ENCODE peak calls at places on chromosomes 3 and 15, in nine cellular contexts. K, I, F, N, V, R, D, O and P are unnamed samples. For H3K4me1, the result is how much of the 10 kb centered on the place peaks cover.

GRCh38 chr3:189269356-189269755 is 97.6 kb downstream of the TPRG1 start:
- DNase-seq in K (no peak), I (no peak), F (no peak), N (no peak), V (no peak), R (no peak), D (no peak), O (no peak), P (no peak)

GRCh38 chr3:98763076-98763475 is at the start of gene ST3GAL6:
- DNase-seq in K (no peak), I (no peak), F (peak), N (no peak), V (no peak), R (no peak), D (no peak), O (peak), P (peak)

GRCh38 chr15:78988361-78988911 is 43.6 kb upstream of the CTSH start:
- DNase-seq in K (peak), I (peak), F (peak), N (peak), V (peak), R (no peak), D (no peak), O (peak), P (peak)

GRCh38 chr3:164458986-164459385 is 619.3 kb downstream of the SI start:
- DNase-seq in K (no peak), I (no peak), F (no peak), N (no peak), V (no peak), R (no peak), D (no peak), O (no peak), P (no peak)

GRCh38 chr3:183824761-183825379 is 507 bp downstream of the MAP6D1 start:
- DNase-seq in K (no peak), I (peak), F (no peak), N (peak), V (no peak), R (no peak), D (no peak), O (peak), P (peak)

GRCh38 chr3:64575211-64575844 is 112.5 kb downstream of the ADAMTS9 start:
- DNase-seq in K (no peak), I (no peak), F (no peak), N (peak), V (no peak), R (no peak), D (no peak), O (peak), P (no peak)

GRCh38 chr3:55621026-55621422 is 133.9 kb upstream of the WNT5A start:
- DNase-seq in K (no peak), I (no peak), F (no peak), N (no peak), V (no peak), R (no peak), D (no peak), O (no peak), P (no peak)

GRCh38 chr3:170703121-170703588 is 117.3 kb upstream of the SLC7A14 start:
- DNase-seq in K (no peak), I (no peak), F (no peak), N (no peak), V (no peak), R (no peak), D (no peak), O (peak), P (no peak)

GRCh38 chr3:27568393-27568792 is 84.2 kb upstream of the SLC4A7 start:
- DNase-seq in K (peak), I (no peak), F (peak), N (no peak), V (peak), R (peak), D (no peak), O (no peak), P (peak)

GRCh38 chr3:21174461-21174860 is 576.5 kb downstream of the ZNF385D start:
- DNase-seq in K (no peak), I (no peak), F (no peak), N (no peak), V (no peak), R (no peak), D (no peak), O (no peak), P (no peak)

GRCh38 chr3:16286161-16286560 is 21.1 kb downstream of the OXNAD1 start:
- DNase-seq in K (no peak), I (no peak), F (no peak), N (no peak), V (no peak), R (no peak), D (no peak), O (no peak), P (no peak)

GRCh38 chr15:31379577-31379976 is 52.9 kb downstream of the KLF13 start:
- DNase-seq in K (no peak), I (no peak), F (no peak), N (no peak), V (no peak), R (no peak), D (no peak), O (no peak), P (no peak)

GRCh38 chr3:48409291-48410201 is 20.3 kb downstream of the PLXNB1 start:
- DNase-seq in K (no peak), I (peak), F (peak), N (no peak), V (peak), R (peak), D (no peak), O (no peak), P (peak)

GRCh38 chr15:76866716-76867321 is 38.3 kb downstream of the SCAPER start:
- DNase-seq in K (no peak), I (no peak), F (no peak), N (peak), V (no peak), R (no peak), D (no peak), O (peak), P (no peak)

GRCh38 chr15:91807122-91807521 is 46.4 kb upstream of the SLCO3A1 start:
- DNase-seq in K (no peak), I (no peak), F (no peak), N (no peak), V (no peak), R (no peak), D (no peak), O (no peak), P (no peak)

GRCh38 chr15:64686130-64686735 is 89.2 kb downstream of the RBPMS2 start:
- DNase-seq in K (no peak), I (no peak), F (no peak), N (peak), V (no peak), R (peak), D (no peak), O (peak), P (no peak)
- TF ChIP-seq POLR2A in K (no peak), I (no peak), F (no peak), N (no peak), V (no peak), R (no peak), D (no peak), O (no peak), P (no peak)

DNA sequence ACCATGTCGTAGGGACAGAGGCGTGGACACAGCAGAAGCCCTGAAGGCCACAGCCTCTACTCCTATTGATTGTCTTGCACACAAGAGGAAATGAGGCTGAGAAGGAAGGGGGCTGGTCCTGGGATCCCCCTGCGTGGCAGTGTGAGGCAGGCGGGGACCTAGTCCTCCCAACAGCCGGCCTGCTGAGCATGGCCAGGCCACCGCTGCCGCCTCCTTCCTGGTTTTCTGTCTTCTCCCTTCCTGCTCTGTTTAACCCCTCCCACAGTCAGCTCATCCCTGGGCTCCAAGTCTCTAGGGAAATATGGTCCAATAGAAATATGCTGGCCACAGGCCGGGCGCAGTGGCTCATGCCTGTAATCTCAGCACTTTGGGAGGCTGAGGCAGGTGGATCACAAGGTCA is 42.1 kb upstream of the HES1 start:
- DNase-seq in K (no peak), I (no peak), F (no peak), N (no peak), V (no peak), R (no peak), D (no peak), O (no peak), P (no peak)
- H3K4me3 ChIP-seq in K (no peak), I (no peak), F (no peak), N (no peak), V (no peak), R (no peak), D (no peak), O (no peak), P (no peak)

DNA sequence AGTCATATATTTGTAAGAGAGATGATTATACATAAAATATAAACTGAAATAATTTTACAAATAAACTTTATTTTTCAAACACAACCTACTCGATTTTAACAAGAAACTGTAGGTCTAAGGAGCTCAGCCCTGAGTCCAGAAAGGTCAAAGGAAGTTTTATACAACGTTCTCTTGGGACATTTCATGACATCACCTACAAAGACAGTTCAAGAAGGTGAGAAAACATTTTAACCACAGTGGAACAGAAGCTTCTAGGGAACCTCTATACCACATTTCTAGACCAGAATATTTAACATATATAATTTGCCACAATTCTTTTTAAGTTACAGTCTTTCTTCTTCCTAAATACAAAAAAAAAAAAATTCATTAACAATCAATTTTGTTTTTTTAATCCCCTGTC is 40.1 kb downstream of the CBLB start:
- DNase-seq in K (no peak), I (no peak), F (no peak), N (no peak), V (no peak), R (no peak), D (no peak), O (no peak), P (no peak)
- H3K4me1 ChIP-seq in K (under half), I (under half), F (under half), N (under half), V (under half), R (under half), D (under half), O (under half), P (under half)

DNA sequence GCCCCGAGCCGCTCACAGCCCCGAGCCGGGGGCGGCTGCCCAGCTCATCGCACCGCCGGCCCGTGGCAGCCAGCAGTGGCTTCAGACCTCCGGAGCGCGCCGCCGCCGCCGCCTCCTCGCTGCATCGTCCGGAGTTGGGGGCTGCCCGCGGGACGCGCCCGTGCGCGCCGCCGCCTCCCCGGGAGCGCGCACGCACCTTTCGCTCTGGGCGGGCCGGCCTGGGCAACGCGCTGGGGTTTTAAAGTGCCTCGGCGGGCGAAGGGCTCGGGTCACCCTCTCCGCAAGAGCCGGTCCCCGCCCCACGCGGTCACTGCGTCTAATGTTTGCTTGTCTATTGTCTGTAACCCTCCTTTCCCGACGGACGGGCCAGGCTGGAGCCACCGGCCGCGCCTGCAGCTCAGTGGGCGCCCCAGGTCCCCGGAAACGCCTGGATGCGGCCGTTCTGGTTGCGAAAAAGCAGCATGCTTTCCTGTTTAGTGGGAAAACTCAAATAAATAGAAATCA is at the start of gene RYK:
- DNase-seq in K (peak), I (peak), F (peak), N (peak), V (peak), R (peak), D (peak), O (peak), P (peak)
- TF ChIP-seq POLR2A in K (no peak), I (peak), F (peak), N (peak), V (peak), R (peak), D (peak), O (peak), P (peak)

DNA sequence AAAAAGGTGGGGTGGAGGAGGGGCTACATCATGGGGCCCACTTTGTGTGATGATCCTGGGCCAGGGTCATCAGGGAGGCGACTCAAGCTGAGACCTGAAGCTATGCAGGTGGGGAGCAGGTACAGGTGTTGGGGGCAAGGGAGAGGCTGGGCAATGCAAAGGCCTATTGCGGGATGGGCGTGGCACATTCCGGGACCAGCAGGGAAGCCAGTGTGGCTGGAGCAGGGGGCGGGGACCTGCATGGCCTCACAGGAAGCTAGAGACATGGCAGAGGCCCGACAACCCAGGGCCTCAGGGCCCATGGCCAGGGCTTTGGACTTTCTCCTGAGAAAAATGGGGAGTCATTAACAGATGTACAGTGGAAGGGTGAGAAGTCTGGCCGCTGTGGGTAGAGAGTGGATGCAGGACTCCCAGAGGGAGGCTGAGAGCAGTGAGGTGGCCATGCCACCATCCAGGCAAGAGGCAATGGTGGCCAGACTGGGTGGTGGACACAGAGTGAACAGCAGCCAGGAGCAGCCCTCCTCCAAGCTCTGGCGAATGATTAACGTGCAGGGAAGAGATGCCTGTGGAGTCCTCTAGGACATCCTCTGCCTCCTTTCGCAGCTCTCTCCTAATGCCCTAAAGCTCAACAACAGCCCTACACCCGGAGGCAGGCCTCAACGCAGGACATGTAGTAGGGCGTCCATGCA is 122.6 kb upstream of the ATP2B2 start:
- DNase-seq in K (no peak), I (no peak), F (no peak), N (no peak), V (no peak), R (no peak), D (peak), O (no peak), P (no peak)
- H3K4me3 ChIP-seq in K (no peak), I (no peak), F (no peak), N (no peak), V (no peak), R (no peak), D (no peak), O (no peak), P (no peak)